ENCODE peak calls at places on chromosomes 13 and 19, in four cellular contexts. Y is WTC11, N is K562, X is HepG2. S is an unnamed sample.

GRCh38 chr13:33450956-33451709 is 165.6 kb upstream of the STARD13 start:
- DNase-seq in Y (no peak), N (no peak), X (no peak), S (no peak)

GRCh38 chr19:1933245-1933644 is 7.7 kb upstream of the CSNK1G2 start:
- DNase-seq in N (no peak), Y (no peak), X (no peak), S (no peak)

GRCh38 chr13:33940898-33941297 is 122.9 kb downstream of the RFC3 start:
- DNase-seq in N (no peak), X (no peak), Y (peak; percentile 11), S (no peak)

GRCh38 chr19:55912916-55913315 is 19.2 kb downstream of the NLRP13 start:
- DNase-seq in N (no peak), X (no peak), Y (no peak), S (no peak)

GRCh38 chr19:14375055-14375581 is 6.1 kb upstream of the ADGRE5 start:
- DNase-seq in X (no peak), N (no peak), Y (no peak), S (no peak)

GRCh38 chr19:45423589-45424190 is at the start of gene ERCC1:
- DNase-seq in X (peak; percentile 96), Y (peak; percentile 100), N (peak; percentile 98), S (peak; percentile 95)

GRCh38 chr13:57918913-57919312 is 287.4 kb downstream of the PCDH17 start:
- DNase-seq in X (no peak), Y (no peak), N (no peak), S (no peak)

GRCh38 chr13:66578305-66578704 is 651.8 kb downstream of the PCDH9 start:
- DNase-seq in X (no peak), N (no peak), Y (no peak), S (no peak)

GRCh38 chr19:18225702-18226468 is at the start of gene PDE4C:
- DNase-seq in N (no peak), Y (peak; percentile 43), X (no peak), S (no peak)

GRCh38 chr19:1131718-1132552 is 28.1 kb downstream of the GPX4 start:
- DNase-seq in X (no peak), N (peak; percentile 40), Y (peak; percentile 69), S (no peak)

GRCh38 chr19:9885077-9885552 is 50.0 kb downstream of the PIN1 start:
- DNase-seq in X (no peak), Y (no peak), N (no peak), S (peak; percentile 45)

GRCh38 chr19:42528354-42529247 is at the start of gene CEACAM1:
- DNase-seq in N (no peak), X (peak; percentile 75), Y (no peak), S (no peak)

GRCh38 chr13:112645327-112645914 is 44.4 kb upstream of the ATP11A start:
- DNase-seq in N (no peak), X (no peak), Y (no peak), S (no peak)

GRCh38 chr13:107851670-107852460 is 363.5 kb downstream of the LIG4 start:
- DNase-seq in Y (no peak), X (no peak), N (peak; percentile 23), S (no peak)

GRCh38 chr19:18373892-18374629 is 11.9 kb upstream of the GDF15 start:
- DNase-seq in X (peak; percentile 95), N (peak; percentile 96), Y (peak; percentile 88), S (peak; percentile 74)

GRCh38 chr13:84025828-84026227 is 143.6 kb upstream of the SLITRK1 start:
- DNase-seq in Y (no peak), N (no peak), X (no peak), S (no peak)

DNA sequence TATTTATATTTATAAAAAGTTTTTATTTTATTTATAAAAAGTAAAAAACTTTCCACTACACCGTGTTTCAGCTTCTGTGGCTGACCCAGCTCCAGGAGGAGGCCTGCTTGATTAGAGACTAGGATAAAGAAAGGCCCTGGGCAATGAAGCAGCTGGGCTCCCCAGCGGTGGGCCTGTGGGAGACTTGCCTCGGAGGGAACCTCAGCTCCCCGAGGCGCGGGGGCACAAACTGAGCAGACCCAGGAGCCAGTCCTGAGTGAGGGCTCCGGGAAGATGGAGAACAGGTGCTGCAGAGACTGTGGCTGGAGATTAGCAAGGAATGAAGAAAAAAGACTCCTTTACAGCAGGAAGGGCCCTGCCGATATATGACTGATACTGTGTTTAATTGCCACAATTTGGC is 63.8 kb upstream of the GJB6 start:
- DNase-seq in N (no peak), X (no peak), Y (no peak), S (no peak)
- TF ChIP-seq ELF4 in N (no peak), X (no peak), Y (no peak), S (no peak)

GRCh38 chr19:54436031-54436523 is 12.9 kb upstream of the LENG8 start:
- DNase-seq in X (no peak), Y (peak; percentile 34), N (no peak), S (no peak)
- TF ChIP-seq ELF4 in X (no peak), Y (no peak), N (no peak), S (no peak)

GRCh38 chr13:76882431-76882830 is 3.8 kb downstream of the KCTD12 start:
- DNase-seq in Y (no peak), N (no peak), X (no peak), S (no peak)
- TF ChIP-seq ELF4 in Y (no peak), N (no peak), X (no peak), S (no peak)

GRCh38 chr19:40344422-40344821 is 3.8 kb downstream of the C19orf47 start:
- DNase-seq in N (no peak), X (no peak), Y (no peak), S (no peak)

GRCh38 chr19:40348125-40348913 is at the start of the genes C19orf47 and PLD3:
- DNase-seq in Y (peak; percentile 99), N (peak; percentile 100), X (peak; percentile 97), S (peak; percentile 100)

GRCh38 chr19:40347476-40348124 is 597 bp downstream of the C19orf47 start:
- DNase-seq in Y (no peak), X (no peak), N (no peak), S (no peak)

GRCh38 chr19:40348961-40349507 is 539 bp downstream of the PLD3 start:
- DNase-seq in X (peak; percentile 8), N (peak; percentile 48), Y (no peak), S (no peak)
- TF ChIP-seq ELF4 in X (no peak), N (no peak), Y (no peak), S (no peak)

GRCh38 chr13:76533251-76533650 is 353.0 kb downstream of the KCTD12 start:
- DNase-seq in N (no peak), Y (no peak), X (no peak), S (no peak)
- TF ChIP-seq ELF4 in N (no peak), Y (no peak), X (no peak), S (no peak)

GRCh38 chr19:11018179-11018578 is 57.3 kb downstream of the SMARCA4 start:
- DNase-seq in X (no peak), N (no peak), Y (no peak), S (no peak)
- TF ChIP-seq ELF4 in X (no peak), N (no peak), Y (no peak), S (no peak)

DNA sequence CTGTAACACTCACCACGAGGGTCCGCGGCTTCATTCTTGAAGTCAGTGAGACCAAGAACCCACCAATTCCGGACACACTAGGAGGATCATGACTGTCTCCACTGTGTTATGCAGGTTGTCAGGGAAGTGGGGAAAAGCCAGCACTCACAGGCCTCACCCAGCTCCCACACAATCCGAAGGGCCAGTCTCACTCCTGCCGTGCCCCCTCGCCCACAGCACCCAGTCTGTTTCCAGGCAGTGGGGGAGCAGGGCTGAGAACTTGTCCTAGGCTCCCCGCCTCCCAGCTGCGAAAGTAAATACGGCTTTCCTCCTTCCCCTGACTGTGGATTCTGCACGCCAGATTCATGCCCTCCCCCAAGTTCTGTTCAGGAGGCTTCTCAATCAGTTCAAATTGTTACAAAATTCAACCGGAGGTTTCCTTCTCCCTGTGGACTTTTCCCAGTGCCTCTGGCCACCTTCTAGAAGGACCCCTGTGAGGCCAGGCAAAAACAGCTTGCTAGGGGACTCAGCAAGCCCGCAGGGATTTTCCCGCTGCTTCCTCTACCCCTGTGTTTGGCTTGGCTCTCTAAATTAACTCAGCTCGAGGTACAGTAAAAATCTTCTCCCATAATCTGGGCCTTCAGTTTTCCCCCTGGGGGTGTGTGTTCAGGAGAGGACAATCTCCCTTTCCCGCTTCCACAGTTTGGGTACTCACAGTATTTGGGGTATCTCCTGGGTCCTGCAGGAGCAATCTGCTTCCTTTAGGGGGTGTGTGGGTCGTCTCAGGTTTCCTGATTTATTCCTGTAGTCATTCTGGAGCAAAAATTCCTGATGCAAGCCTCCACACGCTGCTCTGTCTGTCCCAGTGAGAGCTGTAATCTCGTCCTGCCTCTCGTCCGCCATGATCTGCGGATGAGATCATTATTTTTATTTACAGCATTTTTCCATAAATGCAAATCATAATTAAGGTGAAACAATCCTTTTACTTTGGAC is 899.8 kb downstream of the GPC5 start:
- DNase-seq in N (peak; percentile 22), Y (peak; percentile 14), X (no peak), S (no peak)
- TF ChIP-seq ELF4 in N (no peak), Y (no peak), X (no peak), S (no peak)

GRCh38 chr13:40530961-40531360 is 135.5 kb downstream of the FOXO1 start:
- DNase-seq in N (no peak), Y (no peak), X (no peak), S (no peak)
- TF ChIP-seq ELF4 in N (no peak), Y (no peak), X (no peak), S (no peak)

GRCh38 chr13:59012731-59013130 is 1151.0 kb downstream of the DIAPH3 start:
- DNase-seq in N (no peak), Y (peak; percentile 26), X (no peak), S (no peak)
- TF ChIP-seq ELF4 in N (no peak), Y (no peak), X (no peak), S (no peak)